ENCODE peak calls at places on chromosomes 5 and 9, in six cellular contexts. One of them, this sample, is unnamed.

GRCh38 chr9:7028591-7028990 is 270.8 kb downstream of the KDM4C start:
- DNase-seq in HFF-Myc: no peak
- DNase-seq in non-pigmented ciliary epithelial cell: no peak
- DNase-seq in choroid plexus epithelial cell: no peak
- DNase-seq in NCI-H2029: no peak
- DNase-seq in fibroblast of mammary gland: peak
- DNase-seq in this sample: no peak

GRCh38 chr5:87210076-87210475 is 57.6 kb upstream of the RASA1 start:
- DNase-seq in HFF-Myc: no peak
- DNase-seq in fibroblast of mammary gland: no peak
- DNase-seq in choroid plexus epithelial cell: peak
- DNase-seq in NCI-H2029: no peak
- DNase-seq in non-pigmented ciliary epithelial cell: no peak
- DNase-seq in this sample: no peak

GRCh38 chr9:121620777-121621437 is 30.5 kb upstream of the DAB2IP start:
- DNase-seq in NCI-H2029: no peak
- DNase-seq in non-pigmented ciliary epithelial cell: no peak
- DNase-seq in fibroblast of mammary gland: peak
- DNase-seq in choroid plexus epithelial cell: peak
- DNase-seq in HFF-Myc: no peak
- DNase-seq in this sample: no peak

GRCh38 chr5:2183154-2184023 is 300.7 kb upstream of the IRX4 start:
- DNase-seq in NCI-H2029: no peak
- DNase-seq in HFF-Myc: no peak
- DNase-seq in fibroblast of mammary gland: no peak
- DNase-seq in non-pigmented ciliary epithelial cell: no peak
- DNase-seq in choroid plexus epithelial cell: no peak
- DNase-seq in this sample: no peak

GRCh38 chr9:29213374-29214161 is 1640.3 kb upstream of the C9orf72 start:
- DNase-seq in fibroblast of mammary gland: no peak
- DNase-seq in non-pigmented ciliary epithelial cell: no peak
- DNase-seq in NCI-H2029: peak
- DNase-seq in HFF-Myc: no peak
- DNase-seq in choroid plexus epithelial cell: no peak
- DNase-seq in this sample: no peak

GRCh38 chr5:142006363-142007236 is 6.2 kb downstream of the GNPDA1 start:
- DNase-seq in fibroblast of mammary gland: no peak
- DNase-seq in HFF-Myc: no peak
- DNase-seq in non-pigmented ciliary epithelial cell: no peak
- DNase-seq in NCI-H2029: no peak
- DNase-seq in choroid plexus epithelial cell: peak
- DNase-seq in this sample: no peak

GRCh38 chr5:125227333-125228075 is 481.1 kb upstream of the ZNF608 start:
- DNase-seq in fibroblast of mammary gland: peak
- DNase-seq in NCI-H2029: no peak
- DNase-seq in non-pigmented ciliary epithelial cell: peak
- DNase-seq in choroid plexus epithelial cell: peak
- DNase-seq in HFF-Myc: no peak
- DNase-seq in this sample: no peak

GRCh38 chr9:137524597-137525317 is 25.4 kb downstream of the PNPLA7 start:
- DNase-seq in HFF-Myc: no peak
- DNase-seq in NCI-H2029: no peak
- DNase-seq in non-pigmented ciliary epithelial cell: no peak
- DNase-seq in fibroblast of mammary gland: no peak
- DNase-seq in choroid plexus epithelial cell: no peak
- DNase-seq in this sample: no peak

This sample was measured in suprapubic skin.